ENCODE peak calls at places on chromosomes 13 and 19, in six cellular contexts. T is Panc1, J is tibial nerve, E is mammary epithelial cell, Z is ovary, Y is small intestine. H is an unnamed sample.

GRCh38 chr19:57191141-57192063 is at the start of gene ZNF264:
- DNase-seq in T (peak; percentile 56), J (peak; percentile 70), E (peak; percentile 77), Z (peak; percentile 91), Y (peak; percentile 87), H (peak; percentile 60)

GRCh38 chr19:45712699-45713067 is 18.0 kb downstream of the FBXO46 start:
- DNase-seq in T (no peak), J (no peak), E (no peak), Z (no peak), Y (no peak), H (no peak)

GRCh38 chr19:50718255-50719118 is 1.1 kb downstream of the SHANK1 start:
- DNase-seq in T (no peak), J (no peak), E (no peak), Z (peak; percentile 43), Y (no peak), H (no peak)

GRCh38 chr19:2491130-2491801 is 15.3 kb downstream of the GADD45B start:
- DNase-seq in T (no peak), J (no peak), E (peak; percentile 78), Z (no peak), Y (peak; percentile 97), H (no peak)

GRCh38 chr13:24724714-24725113 is 39.3 kb upstream of the RNF17 start:
- DNase-seq in T (no peak), J (no peak), E (no peak), Z (no peak), Y (no peak), H (no peak)

GRCh38 chr13:49936943-49937273 is 768 bp upstream of the SPRYD7 start:
- DNase-seq in T (no peak), J (no peak), E (no peak), Z (no peak), Y (no peak), H (no peak)

GRCh38 chr19:15253513-15253912 is 21.3 kb upstream of the EPHX3 start:
- DNase-seq in T (no peak), J (no peak), E (no peak), Z (no peak), Y (no peak), H (no peak)

GRCh38 chr13:47665041-47665440 is 336.0 kb downstream of the SUCLA2 start:
- DNase-seq in T (no peak), J (no peak), E (no peak), Z (no peak), Y (no peak), H (no peak)

GRCh38 chr13:79519252-79519651 is 38.3 kb downstream of the NDFIP2 start:
- DNase-seq in T (no peak), J (no peak), E (no peak), Z (no peak), Y (no peak), H (no peak)

GRCh38 chr19:21023901-21024300 is 3.4 kb downstream of the ZNF430 start:
- DNase-seq in T (no peak), J (no peak), E (peak; percentile 78), Z (no peak), Y (no peak), H (no peak)

GRCh38 chr13:108574856-108575255 is 54.6 kb upstream of the MYO16 start:
- DNase-seq in T (no peak), J (no peak), E (no peak), Z (no peak), Y (no peak), H (no peak)

GRCh38 chr19:18869781-18870530 is 26.0 kb downstream of the CERS1 start:
- DNase-seq in T (no peak), J (no peak), E (no peak), Z (no peak), Y (no peak), H (no peak)

GRCh38 chr13:112814905-112815585 is 125.2 kb downstream of the ATP11A start:
- DNase-seq in T (no peak), J (no peak), E (no peak), Z (no peak), Y (no peak), H (no peak)

GRCh38 chr19:15282311-15282705 is 50.0 kb downstream of the BRD4 start:
- DNase-seq in T (no peak), J (no peak), E (peak; percentile 87), Z (no peak), Y (no peak), H (no peak)

GRCh38 chr13:93183302-93183701 is 43.3 kb upstream of the GPC6 start:
- DNase-seq in T (no peak), J (no peak), E (no peak), Z (no peak), Y (no peak), H (peak; percentile 27)

GRCh38 chr13:25267715-25268114 is 19.6 kb downstream of the MTMR6 start:
- DNase-seq in T (no peak), J (no peak), E (no peak), Z (no peak), Y (no peak), H (no peak)

GRCh38 chr13:70864731-70865130 is 756.5 kb upstream of the KLHL1 start:
- DNase-seq in T (no peak), J (no peak), E (no peak), Z (no peak), Y (no peak), H (no peak)

GRCh38 chr19:37309834-37310575 is 60.9 kb upstream of the ZNF527 start:
- DNase-seq in T (no peak), J (no peak), E (no peak), Z (no peak), Y (peak; percentile 10), H (no peak)

GRCh38 chr13:33676700-33677048 is 141.3 kb upstream of the RFC3 start:
- DNase-seq in T (no peak), J (no peak), E (peak; percentile 61), Z (peak; percentile 22), Y (peak; percentile 84), H (no peak)

GRCh38 chr13:81987159-81987558 is 1646.2 kb upstream of the SPRY2 start:
- DNase-seq in T (no peak), J (no peak), E (no peak), Z (no peak), Y (peak; percentile 1), H (no peak)

GRCh38 chr19:55489711-55490477 is 1.7 kb downstream of the SSC5D start:
- DNase-seq in T (no peak), J (no peak), E (no peak), Z (peak; percentile 56), Y (no peak), H (no peak)

GRCh38 chr19:55486043-55486970 is 1.3 kb downstream of the NAT14 start:
- DNase-seq in T (no peak), J (no peak), E (no peak), Z (peak; percentile 68), Y (no peak), H (no peak)

GRCh38 chr19:55486971-55487883 is 1.0 kb upstream of the SSC5D start:
- DNase-seq in T (no peak), J (peak; percentile 57), E (peak; percentile 67), Z (peak; percentile 89), Y (no peak), H (no peak)

GRCh38 chr19:55488986-55489710 is 912 bp downstream of the SSC5D start:
- DNase-seq in T (no peak), J (no peak), E (no peak), Z (peak; percentile 74), Y (no peak), H (no peak)

GRCh38 chr19:55487884-55488687 is at the start of gene SSC5D:
- DNase-seq in T (no peak), J (no peak), E (no peak), Z (no peak), Y (no peak), H (no peak)
- H3K27ac ChIP-seq in T (peak within 1 kb of the TSS; percentile 94), J (peak within 1 kb of the TSS; percentile 97), E (no peak within 1 kb of the TSS), Z (peak within 1 kb of the TSS; percentile 89), Y (no peak within 1 kb of the TSS), H (no peak within 1 kb of the TSS)

DNA sequence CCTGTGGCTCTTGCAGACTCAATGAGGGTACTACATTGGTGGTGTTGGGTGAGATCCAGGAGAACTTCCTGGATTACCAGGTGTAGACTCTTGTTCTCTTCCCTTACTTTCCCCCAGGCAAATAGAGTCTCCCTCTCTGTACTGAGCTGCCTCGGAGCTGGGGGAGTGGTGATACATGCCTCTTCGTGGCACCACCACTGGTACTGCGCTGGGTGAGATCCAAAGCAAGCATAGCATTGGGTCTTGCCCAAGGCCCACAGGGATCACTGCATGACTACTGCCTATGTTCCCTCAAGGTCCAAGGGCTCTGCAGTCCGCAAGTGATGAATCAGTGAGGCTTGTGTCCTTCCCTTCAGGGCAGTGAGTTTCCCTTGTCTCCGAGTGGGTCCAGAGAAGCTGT is 81.6 kb downstream of the COG6 start:
- DNase-seq in T (no peak), J (no peak), E (no peak), Z (no peak), Y (no peak), H (no peak)
- H3K36me3 ChIP-seq in T (no peaks in the 10 kb centered on the region), J (no peaks in the 10 kb centered on the region), E (no peaks in the 10 kb centered on the region), Z (no peaks in the 10 kb centered on the region), Y (no peaks in the 10 kb centered on the region), H (no peaks in the 10 kb centered on the region)

GRCh38 chr13:99207511-99207910 is 6.9 kb downstream of the UBAC2 start:
- DNase-seq in T (no peak), J (no peak), E (no peak), Z (no peak), Y (no peak), H (no peak)
- H3K4me3 ChIP-seq in T (no peak overlapping the region), J (no peak overlapping the region), E (no peak overlapping the region), Z (no peak overlapping the region), Y (no peak overlapping the region), H (no peak overlapping the region)

GRCh38 chr19:13130886-13131490 is 12.9 kb downstream of the NACC1 start:
- DNase-seq in T (no peak), J (no peak), E (no peak), Z (no peak), Y (peak; percentile 36), H (no peak)

GRCh38 chr19:13129384-13129783 is 11.3 kb downstream of the NACC1 start:
- DNase-seq in T (no peak), J (no peak), E (no peak), Z (no peak), Y (no peak), H (no peak)

GRCh38 chr19:13127811-13128575 is 9.9 kb downstream of the NACC1 start:
- DNase-seq in T (no peak), J (no peak), E (no peak), Z (no peak), Y (no peak), H (no peak)

GRCh38 chr19:13127051-13127450 is 9.0 kb downstream of the NACC1 start:
- DNase-seq in T (no peak), J (no peak), E (no peak), Z (no peak), Y (no peak), H (no peak)

GRCh38 chr19:13128583-13128982 is 10.5 kb downstream of the NACC1 start:
- DNase-seq in T (no peak), J (no peak), E (no peak), Z (no peak), Y (no peak), H (no peak)
- H3K27ac ChIP-seq in T (no peak overlapping the region), J (no peak overlapping the region), E (no peak overlapping the region), Z (no peak overlapping the region), Y (no peak overlapping the region), H (no peak overlapping the region)

GRCh38 chr19:12955996-12956395 is 1.0 kb downstream of the GADD45GIP1 start:
- DNase-seq in T (no peak), J (no peak), E (no peak), Z (no peak), Y (no peak), H (no peak)
- H3K36me3 ChIP-seq in T (peaks cover 7% of the 10 kb centered on the region), J (no peaks in the 10 kb centered on the region), E (peaks cover 3% of the 10 kb centered on the region), Z (no peaks in the 10 kb centered on the region), Y (peaks cover 3% of the 10 kb centered on the region), H (peaks cover 12% of the 10 kb centered on the region)

H was measured in iPS DF 6.9.